ENCODE peak calls at places on chromosomes 11 and 22, in seven cellular contexts. One of them, this sample, is unnamed.

GRCh38 chr11:118434553-118435232 is 1.6 kb upstream of the KMT2A start:
- DNase-seq in MM.1S: peak; percentile 31
- DNase-seq in GM23338: peak; percentile 73
- DNase-seq in HCT116: no peak
- DNase-seq in PC-3: peak; percentile 49
- DNase-seq in hepatocyte: peak; percentile 64
- DNase-seq in neural progenitor cell: peak; percentile 77
- DNase-seq in this sample: peak; percentile 73

GRCh38 chr11:69055598-69056516 is 7.1 kb downstream of the TPCN2 start:
- DNase-seq in neural progenitor cell: no peak
- DNase-seq in hepatocyte: no peak
- DNase-seq in HCT116: no peak
- DNase-seq in PC-3: no peak
- DNase-seq in GM23338: no peak
- DNase-seq in MM.1S: peak; percentile 92
- DNase-seq in this sample: no peak

GRCh38 chr11:129815596-129816461 is at the start of gene TMEM45B:
- DNase-seq in neural progenitor cell: peak; percentile 56
- DNase-seq in HCT116: no peak
- DNase-seq in PC-3: peak; percentile 66
- DNase-seq in GM23338: peak; percentile 67
- DNase-seq in MM.1S: no peak
- DNase-seq in hepatocyte: peak; percentile 80
- DNase-seq in this sample: no peak

GRCh38 chr11:22633354-22633902 is 7.8 kb upstream of the FANCF start:
- DNase-seq in HCT116: no peak
- DNase-seq in GM23338: peak; percentile 48
- DNase-seq in hepatocyte: no peak
- DNase-seq in MM.1S: no peak
- DNase-seq in PC-3: no peak
- DNase-seq in neural progenitor cell: no peak
- DNase-seq in this sample: no peak

GRCh38 chr11:2542406-2542805 is 97.6 kb downstream of the KCNQ1 start:
- DNase-seq in hepatocyte: no peak
- DNase-seq in PC-3: no peak
- DNase-seq in GM23338: no peak
- DNase-seq in neural progenitor cell: no peak
- DNase-seq in MM.1S: no peak
- DNase-seq in HCT116: no peak
- DNase-seq in this sample: no peak

GRCh38 chr22:23177197-23177596 is 3.1 kb upstream of the BCR start:
- DNase-seq in hepatocyte: no peak
- DNase-seq in PC-3: no peak
- DNase-seq in GM23338: no peak
- DNase-seq in neural progenitor cell: no peak
- DNase-seq in HCT116: no peak
- DNase-seq in MM.1S: peak; percentile 83
- DNase-seq in this sample: no peak

GRCh38 chr11:71544525-71545214 is 3.5 kb upstream of the KRTAP5-9 start:
- DNase-seq in MM.1S: no peak
- DNase-seq in hepatocyte: no peak
- DNase-seq in PC-3: no peak
- DNase-seq in neural progenitor cell: no peak
- DNase-seq in GM23338: no peak
- DNase-seq in HCT116: no peak
- DNase-seq in this sample: no peak

GRCh38 chr11:30225642-30226041 is 5.2 kb upstream of the FSHB start:
- DNase-seq in PC-3: no peak
- DNase-seq in MM.1S: no peak
- DNase-seq in HCT116: no peak
- DNase-seq in GM23338: no peak
- DNase-seq in hepatocyte: no peak
- DNase-seq in neural progenitor cell: peak; percentile 5
- DNase-seq in this sample: no peak

GRCh38 chr11:106127604-106128003 is 50.1 kb downstream of the AASDHPPT start:
- DNase-seq in neural progenitor cell: no peak
- DNase-seq in PC-3: peak; percentile 21
- DNase-seq in hepatocyte: no peak
- DNase-seq in MM.1S: no peak
- DNase-seq in HCT116: no peak
- DNase-seq in GM23338: no peak
- DNase-seq in this sample: no peak

GRCh38 chr11:32400196-32400595 is 35.1 kb downstream of the WT1 start:
- DNase-seq in PC-3: no peak
- DNase-seq in HCT116: no peak
- DNase-seq in GM23338: peak; percentile 68
- DNase-seq in neural progenitor cell: no peak
- DNase-seq in MM.1S: no peak
- DNase-seq in hepatocyte: peak; percentile 43
- DNase-seq in this sample: peak; percentile 16

GRCh38 chr11:70080763-70081162 is 2.6 kb downstream of the ANO1 start:
- DNase-seq in MM.1S: no peak
- DNase-seq in GM23338: no peak
- DNase-seq in neural progenitor cell: no peak
- DNase-seq in hepatocyte: peak; percentile 59
- DNase-seq in HCT116: peak; percentile 38
- DNase-seq in PC-3: peak; percentile 96
- DNase-seq in this sample: peak; percentile 45

GRCh38 chr11:3642071-3642951 is 519 bp upstream of the ART5 start:
- DNase-seq in HCT116: peak; percentile 72
- DNase-seq in PC-3: peak; percentile 52
- DNase-seq in neural progenitor cell: peak; percentile 97
- DNase-seq in GM23338: peak; percentile 97
- DNase-seq in hepatocyte: peak; percentile 95
- DNase-seq in MM.1S: no peak
- DNase-seq in this sample: peak; percentile 69

GRCh38 chr11:27357250-27357649 is 5.8 kb downstream of the CCDC34 start:
- DNase-seq in GM23338: no peak
- DNase-seq in neural progenitor cell: no peak
- DNase-seq in hepatocyte: no peak
- DNase-seq in MM.1S: peak; percentile 82
- DNase-seq in HCT116: no peak
- DNase-seq in PC-3: no peak
- DNase-seq in this sample: no peak

GRCh38 chr11:22491826-22492225 is 133.8 kb downstream of the FANCF start:
- DNase-seq in GM23338: peak; percentile 41
- DNase-seq in neural progenitor cell: peak; percentile 56
- DNase-seq in HCT116: no peak
- DNase-seq in PC-3: no peak
- DNase-seq in MM.1S: no peak
- DNase-seq in hepatocyte: no peak
- DNase-seq in this sample: peak; percentile 85

GRCh38 chr11:88508808-88509581 is 171.5 kb upstream of the CTSC start:
- DNase-seq in HCT116: no peak
- DNase-seq in neural progenitor cell: peak; percentile 57
- DNase-seq in PC-3: no peak
- DNase-seq in GM23338: peak; percentile 74
- DNase-seq in MM.1S: no peak
- DNase-seq in hepatocyte: peak; percentile 59
- DNase-seq in this sample: peak; percentile 56

GRCh38 chr11:111494040-111494439 is 18.1 kb downstream of the BTG4 start:
- DNase-seq in hepatocyte: no peak
- DNase-seq in GM23338: no peak
- DNase-seq in HCT116: no peak
- DNase-seq in PC-3: no peak
- DNase-seq in MM.1S: no peak
- DNase-seq in neural progenitor cell: peak; percentile 60
- DNase-seq in this sample: no peak

GRCh38 chr11:79039122-79039521 is 401.7 kb downstream of the TENM4 start:
- DNase-seq in MM.1S: no peak
- DNase-seq in neural progenitor cell: no peak
- DNase-seq in hepatocyte: no peak
- DNase-seq in HCT116: no peak
- DNase-seq in GM23338: no peak
- DNase-seq in PC-3: no peak
- DNase-seq in this sample: no peak

GRCh38 chr11:104783241-104783640 is 115.0 kb downstream of the CASP12 start:
- DNase-seq in HCT116: no peak
- DNase-seq in hepatocyte: no peak
- DNase-seq in PC-3: no peak
- DNase-seq in MM.1S: no peak
- DNase-seq in neural progenitor cell: no peak
- DNase-seq in GM23338: no peak
- DNase-seq in this sample: no peak
- TF ChIP-seq EZH2phosphoT487 in HCT116: no peak
- TF ChIP-seq EZH2phosphoT487 in hepatocyte: no peak
- TF ChIP-seq EZH2phosphoT487 in PC-3: no peak
- TF ChIP-seq EZH2phosphoT487 in MM.1S: no peak
- TF ChIP-seq EZH2phosphoT487 in neural progenitor cell: no peak
- TF ChIP-seq EZH2phosphoT487 in GM23338: no peak
- TF ChIP-seq EZH2phosphoT487 in this sample: no peak

GRCh38 chr11:124745835-124746620 is 6.0 kb downstream of the VSIG2 start:
- DNase-seq in GM23338: peak; percentile 80
- DNase-seq in PC-3: no peak
- DNase-seq in MM.1S: peak; percentile 62
- DNase-seq in HCT116: no peak
- DNase-seq in hepatocyte: peak; percentile 60
- DNase-seq in neural progenitor cell: peak; percentile 50
- DNase-seq in this sample: peak; percentile 14
- TF ChIP-seq EZH2 in GM23338: peak; percentile 32
- TF ChIP-seq EZH2 in PC-3: no peak
- TF ChIP-seq EZH2 in MM.1S: no peak
- TF ChIP-seq EZH2 in HCT116: no peak
- TF ChIP-seq EZH2 in hepatocyte: peak; percentile 2
- TF ChIP-seq EZH2 in neural progenitor cell: peak; percentile 83
- TF ChIP-seq EZH2 in this sample: no peak

GRCh38 chr22:31603081-31603525 is 58.9 kb downstream of the PISD start:
- DNase-seq in neural progenitor cell: no peak
- DNase-seq in hepatocyte: no peak
- DNase-seq in PC-3: no peak
- DNase-seq in MM.1S: no peak
- DNase-seq in GM23338: no peak
- DNase-seq in HCT116: no peak
- DNase-seq in this sample: no peak
- TF ChIP-seq EZH2phosphoT487 in neural progenitor cell: no peak
- TF ChIP-seq EZH2phosphoT487 in hepatocyte: no peak
- TF ChIP-seq EZH2phosphoT487 in PC-3: no peak
- TF ChIP-seq EZH2phosphoT487 in MM.1S: no peak
- TF ChIP-seq EZH2phosphoT487 in GM23338: no peak
- TF ChIP-seq EZH2phosphoT487 in HCT116: no peak
- TF ChIP-seq EZH2phosphoT487 in this sample: no peak

DNA sequence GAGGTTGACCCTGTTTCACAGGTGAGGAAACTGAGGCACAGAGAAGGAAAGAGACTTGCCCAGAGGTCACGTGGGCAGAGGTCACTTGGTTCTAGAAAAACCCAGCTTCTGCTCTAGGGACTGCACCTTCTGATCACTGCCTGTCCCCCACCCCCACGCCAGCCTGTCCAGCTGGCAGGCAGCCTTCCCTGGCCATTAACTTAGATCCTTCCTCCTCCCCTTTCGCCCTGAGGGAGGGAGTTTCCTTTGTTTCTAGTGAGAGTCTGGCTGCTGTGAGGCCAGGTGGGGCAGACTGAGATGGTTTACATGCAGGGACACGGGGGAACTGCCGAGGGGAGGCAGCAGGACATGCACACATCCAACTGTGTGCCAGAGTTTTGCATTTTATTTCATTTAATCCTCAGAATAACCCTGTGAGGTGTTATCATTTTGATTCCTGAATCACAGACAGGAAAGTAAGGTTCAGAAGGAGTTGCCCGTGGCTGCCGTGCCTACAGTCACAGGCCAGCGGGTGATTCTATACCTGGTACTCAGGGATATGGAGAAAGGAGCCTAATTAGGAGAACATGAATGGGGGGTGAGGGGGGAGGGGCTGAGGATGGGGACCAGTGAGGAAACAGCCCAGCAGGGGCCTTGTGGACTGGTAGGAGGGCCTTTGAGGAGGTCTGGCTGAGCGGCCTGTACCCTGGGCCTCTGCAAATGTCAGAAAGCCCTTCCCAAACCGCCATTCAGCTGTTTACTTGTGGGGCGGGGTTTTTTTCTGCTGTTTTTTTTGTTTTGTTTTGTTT is 3.4 kb downstream of the FAM83F start:
- DNase-seq in MM.1S: no peak
- DNase-seq in PC-3: peak; percentile 61
- DNase-seq in GM23338: peak; percentile 84
- DNase-seq in neural progenitor cell: peak; percentile 70
- DNase-seq in HCT116: no peak
- DNase-seq in hepatocyte: peak; percentile 68
- DNase-seq in this sample: no peak
- TF ChIP-seq EZH2 in MM.1S: no peak
- TF ChIP-seq EZH2 in PC-3: no peak
- TF ChIP-seq EZH2 in GM23338: no peak
- TF ChIP-seq EZH2 in neural progenitor cell: no peak
- TF ChIP-seq EZH2 in HCT116: no peak
- TF ChIP-seq EZH2 in hepatocyte: no peak
- TF ChIP-seq EZH2 in this sample: no peak

DNA sequence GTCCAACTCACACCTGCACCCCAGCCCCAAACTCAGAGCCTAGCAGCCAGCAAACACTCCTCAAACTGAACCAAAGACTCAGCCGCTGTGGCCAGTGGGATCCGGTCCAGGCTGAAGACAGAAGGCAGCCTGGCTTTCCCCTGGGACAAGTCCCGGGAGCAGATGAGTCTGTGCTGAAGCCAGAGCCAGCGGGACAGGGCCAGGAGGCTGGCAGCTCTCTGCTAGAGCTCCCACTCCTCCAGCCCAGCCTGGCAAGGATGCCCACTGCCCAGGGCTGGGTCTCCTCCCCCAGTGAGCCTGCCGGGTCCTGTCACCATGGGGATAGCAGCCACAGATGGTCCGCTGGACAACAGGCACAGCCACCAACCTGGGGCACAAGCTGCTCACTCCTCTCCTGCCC is 42.9 kb upstream of the PRR5 start:
- DNase-seq in GM23338: no peak
- DNase-seq in neural progenitor cell: no peak
- DNase-seq in MM.1S: no peak
- DNase-seq in PC-3: no peak
- DNase-seq in HCT116: no peak
- DNase-seq in hepatocyte: peak; percentile 35
- DNase-seq in this sample: peak; percentile 84
- TF ChIP-seq EZH2phosphoT487 in GM23338: no peak
- TF ChIP-seq EZH2phosphoT487 in neural progenitor cell: no peak
- TF ChIP-seq EZH2phosphoT487 in MM.1S: no peak
- TF ChIP-seq EZH2phosphoT487 in PC-3: no peak
- TF ChIP-seq EZH2phosphoT487 in HCT116: no peak
- TF ChIP-seq EZH2phosphoT487 in hepatocyte: no peak
- TF ChIP-seq EZH2phosphoT487 in this sample: no peak

DNA sequence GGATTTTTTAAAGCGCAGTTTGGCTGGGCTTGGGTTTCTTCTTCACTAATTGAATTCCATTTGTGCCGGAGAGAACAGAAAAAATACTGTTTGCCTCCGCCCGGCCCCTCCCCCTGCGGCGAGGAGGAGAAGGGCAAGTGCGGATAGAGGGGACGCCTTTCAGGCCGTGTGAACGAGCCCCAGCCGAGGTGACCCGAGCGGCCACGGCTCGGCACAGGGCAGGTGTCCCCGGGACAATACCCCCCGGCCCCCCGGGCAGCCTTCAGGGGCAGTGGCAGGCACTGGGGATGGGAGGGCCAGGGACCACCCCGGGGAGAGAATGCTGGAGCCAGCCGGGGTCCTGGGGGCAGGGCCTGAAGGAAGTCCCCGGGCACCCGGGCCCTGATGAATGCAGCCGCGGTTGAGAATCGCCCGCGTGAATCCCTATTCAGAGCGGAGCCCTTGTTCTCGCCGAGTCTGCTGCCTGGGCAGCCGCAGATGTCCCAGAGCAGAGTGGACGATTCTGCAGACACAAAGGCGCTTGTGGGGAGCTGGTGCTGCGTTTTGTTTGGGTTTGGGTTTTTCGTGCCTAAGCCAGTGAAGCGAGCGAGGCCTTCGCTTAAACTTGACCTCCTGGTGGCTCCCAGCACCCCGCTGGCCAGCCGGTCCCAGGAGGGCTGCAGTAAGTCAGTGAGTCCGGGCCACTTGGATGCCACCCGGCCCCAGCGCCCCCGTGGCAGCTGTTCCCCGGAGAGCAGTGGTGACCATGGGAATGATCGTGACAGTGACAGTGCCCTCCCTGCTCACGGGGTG is 96.0 kb downstream of the WNT7B start:
- DNase-seq in HCT116: no peak
- DNase-seq in neural progenitor cell: peak; percentile 55
- DNase-seq in GM23338: peak; percentile 60
- DNase-seq in hepatocyte: no peak
- DNase-seq in MM.1S: no peak
- DNase-seq in PC-3: no peak
- DNase-seq in this sample: peak; percentile 42
- TF ChIP-seq EZH2 in HCT116: no peak
- TF ChIP-seq EZH2 in neural progenitor cell: no peak
- TF ChIP-seq EZH2 in GM23338: no peak
- TF ChIP-seq EZH2 in hepatocyte: no peak
- TF ChIP-seq EZH2 in MM.1S: no peak
- TF ChIP-seq EZH2 in PC-3: no peak
- TF ChIP-seq EZH2 in this sample: peak; percentile 58